ENCODE peak calls at places on chromosomes 5 and 9, in seven cellular contexts. L is AG10803; N is stimulated activated CD4-positive, alpha-beta T cell treated with anti-CD3 and anti-CD28 coated beads, Interleukin-4, amount 100 ng/mL, for 4 hours; E is aorta; R is NCI-H1930; B is OCI-LY7; O is AG08395. D is an unnamed sample.

GRCh38 chr5:99640646-99641045 is 711.8 kb upstream of the CHD1 start:
- DNase-seq in L (no peak), N (no peak), E (no peak), R (no peak), B (no peak), O (no peak), D (no peak)

GRCh38 chr5:56910123-56910951 is 941 bp downstream of the SETD9 start:
- DNase-seq in L (peak; percentile 23), N (peak; percentile 30), E (peak; percentile 79), R (peak; percentile 38), B (no peak), O (peak; percentile 26), D (peak; percentile 82)

GRCh38 chr5:95931118-95931833 is 30.4 kb downstream of the ELL2 start:
- DNase-seq in L (no peak), N (no peak), E (no peak), R (no peak), B (no peak), O (no peak), D (no peak)

GRCh38 chr5:108747111-108748009 is at the start of gene FER:
- DNase-seq in L (peak; percentile 71), N (no peak), E (no peak), R (no peak), B (peak; percentile 9), O (peak; percentile 52), D (no peak)

GRCh38 chr9:91126761-91127420 is 234.8 kb downstream of the AUH start:
- DNase-seq in L (peak; percentile 64), N (no peak), E (no peak), R (no peak), B (no peak), O (peak; percentile 26), D (no peak)

GRCh38 chr5:112735702-112736101 is 2.0 kb upstream of the APC start:
- DNase-seq in L (peak; percentile 64), N (no peak), E (no peak), R (no peak), B (no peak), O (peak; percentile 44), D (no peak)

GRCh38 chr5:117713585-117714198 is 1139.1 kb upstream of the SEMA6A start:
- DNase-seq in L (no peak), N (no peak), E (no peak), R (no peak), B (peak; percentile 20), O (no peak), D (no peak)

GRCh38 chr9:73216016-73216415 is 64.4 kb downstream of the ANXA1 start:
- DNase-seq in L (no peak), N (no peak), E (no peak), R (no peak), B (no peak), O (no peak), D (no peak)

GRCh38 chr5:35335752-35336151 is 105.5 kb upstream of the PRLR start:
- DNase-seq in L (no peak), N (no peak), E (no peak), R (no peak), B (no peak), O (no peak), D (no peak)

GRCh38 chr5:180590543-180591248 is 603 bp downstream of the SCGB3A1 start:
- DNase-seq in L (no peak), N (no peak), E (no peak), R (no peak), B (no peak), O (no peak), D (peak; percentile 73)

GRCh38 chr5:1415626-1416360 is 29.4 kb downstream of the SLC6A3 start:
- DNase-seq in L (no peak), N (no peak), E (peak; percentile 48), R (no peak), B (no peak), O (no peak), D (peak; percentile 56)

D was measured in kidney.